ENCODE peak calls at places on chromosomes 5 and 9, in six cellular contexts. R is heart right ventricle; Z is WERI-Rb-1; T is CD8-positive, alpha-beta memory T cell; W is H54; U is non-pigmented ciliary epithelial cell. J is an unnamed sample.

GRCh38 chr9:18596920-18597319 is 123.0 kb downstream of the ADAMTSL1 start:
- DNase-seq in R (no peak), Z (no peak), T (no peak), W (no peak), U (no peak), J (peak)

GRCh38 chr9:136784249-136784996 is 6.7 kb upstream of the TMEM141 start:
- DNase-seq in R (no peak), Z (no peak), T (no peak), W (peak), U (no peak), J (no peak)

GRCh38 chr5:122498163-122498562 is 186.1 kb downstream of the SNCAIP start:
- DNase-seq in R (no peak), Z (peak), T (no peak), W (no peak), U (no peak), J (no peak)

GRCh38 chr9:114385412-114386181 is 2.2 kb downstream of the AKNA start:
- DNase-seq in R (peak), Z (no peak), T (peak), W (peak), U (peak), J (peak)

GRCh38 chr9:13139641-13140171 is 139.8 kb downstream of the MPDZ start:
- DNase-seq in R (no peak), Z (no peak), T (no peak), W (peak), U (peak), J (peak)

GRCh38 chr9:76624381-76625048 is 139.7 kb upstream of the PCA3 start:
- DNase-seq in R (no peak), Z (no peak), T (no peak), W (no peak), U (no peak), J (no peak)

GRCh38 chr5:124868661-124869060 is 122.2 kb upstream of the ZNF608 start:
- DNase-seq in R (no peak), Z (no peak), T (no peak), W (no peak), U (no peak), J (no peak)

GRCh38 chr5:11873587-11873986 is 30.7 kb downstream of the CTNND2 start:
- DNase-seq in R (no peak), Z (no peak), T (no peak), W (no peak), U (no peak), J (no peak)

GRCh38 chr5:82091617-82092016 is 119.8 kb downstream of the ATG10 start:
- DNase-seq in R (no peak), Z (no peak), T (no peak), W (no peak), U (no peak), J (no peak)

GRCh38 chr5:84622485-84622884 is 237.8 kb upstream of the EDIL3 start:
- DNase-seq in R (no peak), Z (no peak), T (no peak), W (no peak), U (no peak), J (no peak)

GRCh38 chr5:58114324-58114723 is 345.6 kb downstream of the PLK2 start:
- DNase-seq in R (no peak), Z (no peak), T (no peak), W (peak), U (peak), J (no peak)

GRCh38 chr9:26033346-26033745 is 355.1 kb upstream of the TUSC1 start:
- DNase-seq in R (no peak), Z (no peak), T (no peak), W (no peak), U (no peak), J (no peak)

GRCh38 chr9:125343518-125344284 is 82.1 kb downstream of the GAPVD1 start:
- DNase-seq in R (peak), Z (peak), T (no peak), W (peak), U (peak), J (no peak)

GRCh38 chr9:107486674-107487520 is 2.7 kb downstream of the KLF4 start:
- DNase-seq in R (peak), Z (no peak), T (no peak), W (no peak), U (no peak), J (no peak)

GRCh38 chr9:78074385-78075291 is 43.0 kb upstream of the GNAQ start:
- DNase-seq in R (no peak), Z (no peak), T (peak), W (no peak), U (no peak), J (no peak)